ENCODE peak calls at places on chromosomes 3 and 15, in five cellular contexts. One of them, this sample, is unnamed.

GRCh38 chr3:157327837-157328236 is 108.8 kb upstream of the PTX3 start:
- DNase-seq in spleen: no peak
- DNase-seq in ovary: no peak
- DNase-seq in heart left ventricle: no peak
- DNase-seq in A549: no peak
- DNase-seq in this sample: no peak

GRCh38 chr15:89504166-89504565 is 7.8 kb upstream of the RHCG start:
- DNase-seq in spleen: no peak
- DNase-seq in ovary: no peak
- DNase-seq in heart left ventricle: no peak
- DNase-seq in A549: no peak
- DNase-seq in this sample: no peak

GRCh38 chr15:82850731-82851130 is 41.3 kb downstream of the WHAMM start:
- DNase-seq in spleen: no peak
- DNase-seq in ovary: no peak
- DNase-seq in heart left ventricle: no peak
- DNase-seq in A549: no peak
- DNase-seq in this sample: no peak

GRCh38 chr3:28050895-28051294 is 190.5 kb upstream of the CMC1 start:
- DNase-seq in spleen: no peak
- DNase-seq in ovary: no peak
- DNase-seq in heart left ventricle: no peak
- DNase-seq in A549: peak
- DNase-seq in this sample: no peak

GRCh38 chr3:112579697-112580096 is 17.9 kb downstream of the SLC35A5 start:
- DNase-seq in spleen: no peak
- DNase-seq in ovary: no peak
- DNase-seq in heart left ventricle: no peak
- DNase-seq in A549: no peak
- DNase-seq in this sample: no peak

GRCh38 chr3:14265246-14265962 is 86.8 kb downstream of the LSM3 start:
- DNase-seq in spleen: peak
- DNase-seq in ovary: peak
- DNase-seq in heart left ventricle: no peak
- DNase-seq in A549: peak
- DNase-seq in this sample: no peak

GRCh38 chr15:93173369-93173768 is 84.4 kb upstream of the RGMA start:
- DNase-seq in spleen: no peak
- DNase-seq in ovary: no peak
- DNase-seq in heart left ventricle: no peak
- DNase-seq in A549: peak
- DNase-seq in this sample: no peak

GRCh38 chr3:27880969-27881892 is 159.1 kb upstream of the EOMES start:
- DNase-seq in spleen: peak
- DNase-seq in ovary: no peak
- DNase-seq in heart left ventricle: no peak
- DNase-seq in A549: no peak
- DNase-seq in this sample: peak

GRCh38 chr15:75224281-75224680 is 22.6 kb downstream of the C15orf39 start:
- DNase-seq in spleen: no peak
- DNase-seq in ovary: no peak
- DNase-seq in heart left ventricle: no peak
- DNase-seq in A549: no peak
- DNase-seq in this sample: no peak

GRCh38 chr3:45915518-45916231 is 27.6 kb upstream of the CXCR6 start:
- DNase-seq in spleen: peak
- DNase-seq in ovary: no peak
- DNase-seq in heart left ventricle: no peak
- DNase-seq in A549: peak
- DNase-seq in this sample: no peak

GRCh38 chr3:64267774-64268604 is 42.7 kb upstream of the PRICKLE2 start:
- DNase-seq in spleen: no peak
- DNase-seq in ovary: peak
- DNase-seq in heart left ventricle: peak
- DNase-seq in A549: no peak
- DNase-seq in this sample: no peak

GRCh38 chr15:22951381-22952280 is 28.5 kb downstream of the CYFIP1 start:
- DNase-seq in spleen: peak
- DNase-seq in ovary: peak
- DNase-seq in heart left ventricle: peak
- DNase-seq in A549: no peak
- DNase-seq in this sample: no peak

GRCh38 chr15:78193731-78194567 is 40.4 kb downstream of the ACSBG1 start:
- DNase-seq in spleen: no peak
- DNase-seq in ovary: no peak
- DNase-seq in heart left ventricle: peak
- DNase-seq in A549: no peak
- DNase-seq in this sample: no peak

GRCh38 chr15:62985768-62986167 is 56.8 kb upstream of the TPM1 start:
- DNase-seq in spleen: no peak
- DNase-seq in ovary: no peak
- DNase-seq in heart left ventricle: no peak
- DNase-seq in A549: no peak
- DNase-seq in this sample: no peak

GRCh38 chr3:132536442-132537153 is 60.5 kb upstream of the ACKR4 start:
- DNase-seq in spleen: no peak
- DNase-seq in ovary: no peak
- DNase-seq in heart left ventricle: no peak
- DNase-seq in A549: no peak
- DNase-seq in this sample: no peak

DNA sequence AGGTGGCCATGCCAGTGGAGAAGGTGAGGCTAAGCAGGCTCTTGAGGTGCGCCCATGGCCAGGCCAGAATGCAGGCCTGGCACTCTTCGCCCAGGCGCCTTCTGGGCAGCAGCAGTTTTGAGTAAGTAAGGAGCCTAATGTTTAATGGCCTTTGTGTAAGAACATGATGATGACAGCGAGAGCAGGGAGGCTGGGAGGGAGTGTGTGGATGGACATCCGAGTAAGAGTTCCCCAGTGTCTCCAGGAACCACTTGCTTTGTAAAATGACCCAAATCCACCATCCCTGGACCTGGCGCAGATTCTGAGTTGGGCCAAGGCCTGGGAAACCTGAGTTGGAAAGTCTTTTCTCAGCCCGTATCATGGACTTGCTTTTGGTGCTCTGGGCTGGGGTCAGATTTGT is 24.1 kb downstream of the KLF13 start:
- DNase-seq in spleen: no peak
- DNase-seq in ovary: no peak
- DNase-seq in heart left ventricle: no peak
- DNase-seq in A549: no peak
- DNase-seq in this sample: no peak
- H3K27ac ChIP-seq in spleen: peak
- H3K27ac ChIP-seq in ovary: no peak
- H3K27ac ChIP-seq in heart left ventricle: peak
- H3K27ac ChIP-seq in A549: no peak
- H3K27ac ChIP-seq in this sample: peak

GRCh38 chr3:47846880-47847248 is 43.9 kb downstream of the DHX30 start:
- DNase-seq in spleen: no peak
- DNase-seq in ovary: no peak
- DNase-seq in heart left ventricle: no peak
- DNase-seq in A549: no peak
- DNase-seq in this sample: no peak
- TF ChIP-seq POLR2A in spleen: no peak
- TF ChIP-seq POLR2A in ovary: no peak
- TF ChIP-seq POLR2A in heart left ventricle: no peak
- TF ChIP-seq POLR2A in A549: no peak
- TF ChIP-seq POLR2A in this sample: no peak

DNA sequence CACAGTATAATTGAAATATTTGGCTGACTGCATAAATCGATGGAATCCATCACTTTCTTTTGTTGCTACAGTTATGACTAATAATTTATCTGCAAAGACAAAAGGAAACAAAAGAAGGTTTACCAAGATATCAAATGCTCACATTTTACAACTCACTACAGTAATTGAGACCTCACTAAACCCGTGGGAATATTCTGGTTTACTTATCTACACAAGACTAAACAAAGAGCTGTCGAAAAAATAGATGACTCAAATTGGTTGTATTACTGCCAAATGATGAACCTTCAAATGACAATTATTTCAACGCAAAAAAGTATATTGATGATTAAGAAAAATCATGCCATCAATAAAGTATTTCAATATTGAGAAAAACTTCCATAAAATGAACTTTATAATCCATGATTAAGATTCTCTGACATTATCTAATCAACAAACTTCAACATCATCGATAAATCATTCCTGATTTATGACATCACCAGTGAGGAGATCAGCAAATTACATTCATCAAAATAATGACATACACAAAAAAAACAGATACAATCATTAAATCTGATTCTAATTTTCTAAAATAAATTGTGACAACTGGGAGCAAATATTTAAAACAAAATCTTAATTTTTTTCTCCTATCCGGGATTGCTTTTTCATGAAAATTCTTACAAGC is 36.7 kb downstream of the PLOD2 start:
- DNase-seq in spleen: no peak
- DNase-seq in ovary: no peak
- DNase-seq in heart left ventricle: no peak
- DNase-seq in A549: no peak
- DNase-seq in this sample: no peak
- H3K27ac ChIP-seq in spleen: no peak
- H3K27ac ChIP-seq in ovary: no peak
- H3K27ac ChIP-seq in heart left ventricle: no peak
- H3K27ac ChIP-seq in A549: no peak
- H3K27ac ChIP-seq in this sample: no peak

DNA sequence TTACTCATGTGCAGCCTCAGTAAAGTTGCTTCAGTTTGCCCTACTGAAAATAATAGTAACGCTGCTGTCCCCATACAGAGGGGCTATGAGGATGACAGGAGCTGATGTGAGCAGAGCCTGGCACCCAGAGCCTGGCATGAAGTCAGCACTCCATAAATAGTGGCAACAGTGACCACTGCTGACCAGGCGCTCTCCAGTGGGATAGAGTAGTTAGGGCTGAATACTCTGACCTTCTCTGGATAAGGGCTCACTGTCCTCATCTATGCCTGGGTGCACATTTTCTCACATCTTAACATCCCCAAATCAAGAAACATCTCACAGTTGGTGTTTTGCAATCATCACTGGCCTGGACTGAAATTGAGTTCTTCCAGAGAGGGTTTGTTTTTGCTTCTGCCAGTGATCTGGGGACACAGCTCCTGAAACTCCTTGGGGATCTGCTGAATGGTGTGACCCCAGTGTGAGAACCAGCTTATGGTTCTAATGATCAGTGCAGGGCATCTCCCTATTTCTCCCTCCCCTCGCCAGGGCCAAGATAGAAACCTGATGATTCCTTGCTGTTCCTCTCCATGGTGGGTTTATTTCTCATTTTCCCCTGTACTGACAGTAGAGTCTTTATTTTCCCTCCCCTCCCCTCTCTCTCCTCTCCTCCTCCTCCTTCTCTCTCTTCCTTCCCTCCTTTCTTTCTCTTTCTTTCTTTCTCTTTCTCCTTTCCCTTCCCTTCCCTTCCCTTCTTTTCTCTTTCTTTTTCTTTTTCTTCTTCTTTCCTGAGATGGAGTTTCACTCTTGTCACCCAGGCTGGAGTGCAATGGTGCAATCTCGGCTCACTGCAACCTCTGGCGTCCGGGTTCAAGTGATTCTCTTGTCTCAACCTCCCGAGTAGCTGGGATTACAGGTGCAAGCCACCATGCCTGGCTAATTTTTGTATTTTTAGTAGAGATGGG is 3.5 kb upstream of the PCSK6 start:
- DNase-seq in spleen: no peak
- DNase-seq in ovary: no peak
- DNase-seq in heart left ventricle: no peak
- DNase-seq in A549: no peak
- DNase-seq in this sample: no peak
- TF ChIP-seq POLR2A in spleen: no peak
- TF ChIP-seq POLR2A in ovary: no peak
- TF ChIP-seq POLR2A in heart left ventricle: no peak
- TF ChIP-seq POLR2A in A549: no peak
- TF ChIP-seq POLR2A in this sample: no peak

GRCh38 chr15:65577129-65577996 is 33.6 kb downstream of the INTS14 start:
- DNase-seq in spleen: no peak
- DNase-seq in ovary: no peak
- DNase-seq in heart left ventricle: no peak
- DNase-seq in A549: no peak
- DNase-seq in this sample: no peak
- H3K27ac ChIP-seq in spleen: no peak
- H3K27ac ChIP-seq in ovary: no peak
- H3K27ac ChIP-seq in heart left ventricle: no peak
- H3K27ac ChIP-seq in A549: no peak
- H3K27ac ChIP-seq in this sample: no peak

GRCh38 chr3:39905788-39906187 is 96.4 kb downstream of the MYRIP start:
- DNase-seq in spleen: no peak
- DNase-seq in ovary: no peak
- DNase-seq in heart left ventricle: no peak
- DNase-seq in A549: no peak
- DNase-seq in this sample: no peak

GRCh38 chr3:39911465-39912309 is 102.3 kb downstream of the MYRIP start:
- DNase-seq in spleen: no peak
- DNase-seq in ovary: no peak
- DNase-seq in heart left ventricle: no peak
- DNase-seq in A549: no peak
- DNase-seq in this sample: no peak

GRCh38 chr3:39910135-39910534 is 100.7 kb downstream of the MYRIP start:
- DNase-seq in spleen: no peak
- DNase-seq in ovary: no peak
- DNase-seq in heart left ventricle: no peak
- DNase-seq in A549: no peak
- DNase-seq in this sample: no peak

GRCh38 chr3:39910828-39911464 is 101.5 kb downstream of the MYRIP start:
- DNase-seq in spleen: no peak
- DNase-seq in ovary: no peak
- DNase-seq in heart left ventricle: no peak
- DNase-seq in A549: no peak
- DNase-seq in this sample: no peak

DNA sequence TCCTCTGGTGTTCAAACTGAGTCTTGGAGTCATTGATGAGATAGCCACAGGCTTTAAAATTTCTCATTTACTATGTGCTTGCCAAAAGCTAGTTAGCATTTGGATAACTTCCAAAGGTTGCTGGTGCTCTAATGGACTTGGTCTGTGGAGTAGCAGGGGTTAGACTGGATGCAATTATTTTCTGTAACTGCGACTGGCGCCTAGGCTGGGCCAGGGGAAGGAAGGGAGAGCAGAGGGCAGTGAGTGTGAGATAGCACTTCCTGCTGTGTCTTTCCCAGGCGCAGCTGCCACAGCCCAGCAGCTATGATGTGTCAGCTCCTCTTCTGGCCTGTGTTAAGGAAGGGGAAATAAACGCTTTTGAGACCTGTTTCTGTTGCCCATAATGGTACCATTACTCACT is 98.6 kb downstream of the MYRIP start:
- DNase-seq in spleen: peak
- DNase-seq in ovary: no peak
- DNase-seq in heart left ventricle: peak
- DNase-seq in A549: no peak
- DNase-seq in this sample: no peak
- TF ChIP-seq POLR2A in spleen: no peak
- TF ChIP-seq POLR2A in ovary: no peak
- TF ChIP-seq POLR2A in heart left ventricle: no peak
- TF ChIP-seq POLR2A in A549: no peak
- TF ChIP-seq POLR2A in this sample: no peak

This sample was measured in esophagus squamous epithelium.